ENCODE peak calls at places on chromosome 5, in five cellular contexts. H is uterus; V is keratinocyte; P is heart left ventricle; S is naive thymus-derived CD4-positive, alpha-beta T cell. K is an unnamed sample.

GRCh38 chr5:175479125-175479881 is 943 bp downstream of the SFXN1 start:
- DNase-seq in H (no peak), P (no peak), S (no peak), V (no peak), K (no peak)

GRCh38 chr5:80181618-80182211 is 74.1 kb downstream of the SERINC5 start:
- DNase-seq in V (no peak), P (no peak), S (peak), H (no peak), K (peak)

GRCh38 chr5:173573126-173573960 is 43.1 kb downstream of the BOD1 start:
- DNase-seq in V (no peak), P (peak), S (peak), H (peak), K (peak)

GRCh38 chr5:89447027-89447426 is 564.0 kb upstream of the MEF2C start:
- DNase-seq in S (no peak), V (no peak), H (no peak), P (no peak), K (no peak)

GRCh38 chr5:99763021-99763814 is 772.0 kb upstream of the FAM174A start:
- DNase-seq in S (no peak), P (no peak), H (no peak), V (no peak), K (peak)

GRCh38 chr5:134242146-134242545 is 16.3 kb upstream of the PPP2CA start:
- DNase-seq in P (peak), H (peak), V (no peak), S (no peak), K (no peak)

GRCh38 chr5:111043712-111044506 is 27.6 kb upstream of the TSLP start:
- DNase-seq in V (no peak), P (no peak), H (no peak), S (no peak), K (no peak)

GRCh38 chr5:142276517-142276916 is 48.3 kb downstream of the SPRY4 start:
- DNase-seq in V (no peak), P (no peak), H (no peak), S (no peak), K (no peak)

GRCh38 chr5:10625700-10626472 is 62.0 kb downstream of the ANKRD33B start:
- DNase-seq in H (no peak), V (no peak), S (no peak), P (no peak), K (peak)

GRCh38 chr5:176658817-176659216 is 11.5 kb downstream of the TSPAN17 start:
- DNase-seq in P (no peak), H (no peak), S (peak), V (no peak), K (peak)

GRCh38 chr5:106454050-106454449 is 1216.7 kb downstream of the EFNA5 start:
- DNase-seq in V (no peak), H (no peak), S (no peak), P (no peak), K (no peak)

GRCh38 chr5:78648359-78649219 is at the start of gene LHFPL2:
- DNase-seq in P (peak), V (no peak), S (no peak), H (peak), K (peak)

GRCh38 chr5:140242890-140243585 is 59.9 kb downstream of the PFDN1 start:
- DNase-seq in S (no peak), P (no peak), H (peak), V (no peak), K (no peak)

DNA sequence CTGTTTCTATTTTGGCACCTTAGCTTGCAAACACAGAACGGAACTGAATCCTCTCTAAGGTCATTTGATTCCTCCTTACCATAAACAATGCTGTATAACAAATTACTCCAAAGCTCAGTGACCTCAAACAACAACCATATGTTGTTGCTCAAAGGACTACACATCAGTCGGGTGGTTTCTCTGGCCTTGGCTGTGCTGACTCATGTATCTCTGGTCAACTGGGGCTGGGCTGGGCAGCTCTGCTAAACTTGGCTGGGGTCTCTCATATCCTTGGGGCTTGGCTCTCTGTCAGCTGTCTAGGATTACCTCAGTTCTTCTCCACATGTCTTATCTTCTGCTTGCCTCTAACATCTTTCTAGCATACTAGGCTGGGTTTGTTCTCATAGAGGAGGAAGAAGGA is 86.4 kb downstream of the GALNT10 start:
- DNase-seq in P (peak), H (peak), S (no peak), V (no peak), K (no peak)
- H3K27ac ChIP-seq in P (no peak), H (no peak), S (no peak), V (no peak), K (no peak)

GRCh38 chr5:154758501-154758900 is 3.3 kb downstream of the LARP1 start:
- DNase-seq in S (no peak), V (no peak), P (no peak), H (no peak), K (no peak)
- H3K27ac ChIP-seq in S (peak), V (peak), P (no peak), H (peak), K (peak)

GRCh38 chr5:178249191-178249989 is 16.8 kb upstream of the PHYKPL start:
- DNase-seq in S (peak), H (no peak), P (no peak), V (peak), K (peak)
- H3K27ac ChIP-seq in S (peak), H (no peak), P (no peak), V (no peak), K (no peak)

DNA sequence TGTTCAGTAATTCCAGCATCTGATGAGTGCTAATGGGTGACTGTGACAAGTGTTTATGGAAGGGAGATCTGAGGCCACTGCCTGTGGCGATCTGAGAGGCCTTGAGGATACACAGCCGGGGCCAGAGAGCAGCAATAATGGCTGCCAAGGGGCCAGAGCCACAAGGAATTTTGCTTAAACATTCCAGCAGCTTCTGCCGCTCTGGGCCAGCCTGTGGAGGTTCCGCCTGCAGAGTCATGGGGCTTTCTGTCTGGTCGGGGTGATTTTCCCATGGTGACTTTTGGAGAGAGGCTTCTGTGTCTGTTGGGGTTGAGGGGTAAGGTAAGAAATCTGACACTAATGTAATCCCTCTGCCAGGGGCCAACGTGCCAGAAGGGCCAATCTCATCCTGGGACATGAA is 353.5 kb downstream of the ADAMTS6 start:
- DNase-seq in P (no peak), H (no peak), V (no peak), S (no peak), K (no peak)
- H3K27ac ChIP-seq in P (no peak), H (no peak), V (no peak), S (no peak), K (no peak)

DNA sequence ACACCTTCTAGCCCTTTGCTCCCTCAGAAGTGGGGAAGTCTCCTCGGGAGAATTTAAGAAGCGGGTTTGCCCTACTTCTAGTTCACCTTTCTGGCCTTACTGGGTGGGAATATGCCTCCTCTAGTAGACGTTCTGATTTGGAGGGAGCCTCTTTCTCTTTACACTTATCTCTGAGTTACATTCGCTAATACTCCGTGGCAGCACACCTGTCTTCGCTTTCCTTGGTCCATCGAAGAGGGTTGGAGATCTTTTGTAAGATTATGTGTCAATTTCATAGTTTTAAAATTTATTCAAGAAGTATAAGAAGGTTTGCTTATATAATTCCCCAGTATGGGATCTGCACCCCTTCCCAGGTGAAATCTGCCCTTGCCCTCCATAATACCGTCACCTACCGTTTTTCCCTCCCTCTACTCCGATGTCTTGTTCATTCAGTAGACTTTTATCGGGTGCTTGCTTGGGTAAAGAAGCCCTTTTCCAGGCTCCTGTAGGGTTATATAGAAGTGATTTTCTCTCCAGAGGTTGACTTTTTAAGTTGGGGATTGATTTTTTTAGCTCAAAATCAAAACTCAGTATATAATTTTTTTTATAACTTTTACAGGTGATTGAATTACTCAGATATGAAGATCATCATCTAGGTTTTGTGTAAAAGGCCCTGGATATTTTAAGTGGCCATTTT is 1.1 kb downstream of the GPBP1 start:
- DNase-seq in H (no peak), S (no peak), P (no peak), V (no peak), K (no peak)
- H3K27ac ChIP-seq in H (peak), S (peak), P (peak), V (peak), K (peak)

K was measured in kidney.